ENCODE peak calls at places on chromosome 17, in five cellular contexts. One of them, this sample, is unnamed.

GRCh38 chr17:69609495-69610315 is 195.2 kb downstream of the MAP2K6 start:
- DNase-seq in HepG2: peak
- DNase-seq in K562: peak
- DNase-seq in A549: peak
- DNase-seq in endothelial cell of umbilical vein: peak
- DNase-seq in this sample: peak

GRCh38 chr17:19703106-19703775 is 13.1 kb downstream of the SLC47A2 start:
- DNase-seq in K562: peak
- DNase-seq in A549: no peak
- DNase-seq in endothelial cell of umbilical vein: no peak
- DNase-seq in HepG2: no peak
- DNase-seq in this sample: no peak

GRCh38 chr17:8941980-8942617 is 23.4 kb downstream of the PIK3R5 start:
- DNase-seq in HepG2: no peak
- DNase-seq in K562: no peak
- DNase-seq in A549: no peak
- DNase-seq in endothelial cell of umbilical vein: no peak
- DNase-seq in this sample: no peak

GRCh38 chr17:28579526-28579925 is 2.8 kb upstream of the ALDOC start:
- DNase-seq in K562: no peak
- DNase-seq in endothelial cell of umbilical vein: no peak
- DNase-seq in A549: no peak
- DNase-seq in HepG2: no peak
- DNase-seq in this sample: no peak

GRCh38 chr17:1078831-1079561 is 82.1 kb downstream of the TIMM22 start:
- DNase-seq in HepG2: no peak
- DNase-seq in A549: no peak
- DNase-seq in endothelial cell of umbilical vein: no peak
- DNase-seq in K562: no peak
- DNase-seq in this sample: no peak

GRCh38 chr17:65990593-65990992 is 201.3 kb downstream of the CEP112 start:
- DNase-seq in A549: no peak
- DNase-seq in HepG2: no peak
- DNase-seq in K562: no peak
- DNase-seq in endothelial cell of umbilical vein: no peak
- DNase-seq in this sample: no peak

GRCh38 chr17:61862105-61862574 is 1.2 kb downstream of the BRIP1 start:
- DNase-seq in endothelial cell of umbilical vein: peak
- DNase-seq in K562: no peak
- DNase-seq in HepG2: peak
- DNase-seq in A549: no peak
- DNase-seq in this sample: no peak

GRCh38 chr17:2212328-2212981 is 91.1 kb downstream of the SMG6 start:
- DNase-seq in endothelial cell of umbilical vein: no peak
- DNase-seq in A549: no peak
- DNase-seq in K562: no peak
- DNase-seq in HepG2: no peak
- DNase-seq in this sample: no peak

GRCh38 chr17:8632087-8632486 is 1.6 kb upstream of the MYH10 start:
- DNase-seq in A549: no peak
- DNase-seq in K562: no peak
- DNase-seq in endothelial cell of umbilical vein: peak
- DNase-seq in HepG2: peak
- DNase-seq in this sample: no peak

GRCh38 chr17:9225305-9226101 is 204.2 kb downstream of the NTN1 start:
- DNase-seq in HepG2: no peak
- DNase-seq in A549: no peak
- DNase-seq in endothelial cell of umbilical vein: no peak
- DNase-seq in K562: no peak
- DNase-seq in this sample: no peak

GRCh38 chr17:50660042-50660886 is 25.6 kb downstream of the ABCC3 start:
- DNase-seq in HepG2: peak
- DNase-seq in endothelial cell of umbilical vein: peak
- DNase-seq in A549: peak
- DNase-seq in K562: peak
- DNase-seq in this sample: peak

GRCh38 chr17:81291662-81292061 is 3.4 kb downstream of the SLC38A10 start:
- DNase-seq in A549: peak
- DNase-seq in HepG2: peak
- DNase-seq in endothelial cell of umbilical vein: peak
- DNase-seq in K562: peak
- DNase-seq in this sample: peak

GRCh38 chr17:77619851-77620250 is 338.7 kb upstream of the TNRC6C start:
- DNase-seq in K562: no peak
- DNase-seq in A549: peak
- DNase-seq in HepG2: no peak
- DNase-seq in endothelial cell of umbilical vein: no peak
- DNase-seq in this sample: no peak

GRCh38 chr17:41212524-41213169 is 13.8 kb upstream of the KRTAP9-2 start:
- DNase-seq in endothelial cell of umbilical vein: no peak
- DNase-seq in K562: no peak
- DNase-seq in HepG2: no peak
- DNase-seq in A549: peak
- DNase-seq in this sample: peak

GRCh38 chr17:60158751-60159478 is 9.1 kb downstream of the CA4 start:
- DNase-seq in K562: no peak
- DNase-seq in A549: no peak
- DNase-seq in HepG2: no peak
- DNase-seq in endothelial cell of umbilical vein: no peak
- DNase-seq in this sample: no peak

GRCh38 chr17:42518046-42518754 is 17.8 kb upstream of the NAGLU start:
- DNase-seq in HepG2: no peak
- DNase-seq in endothelial cell of umbilical vein: peak
- DNase-seq in A549: peak
- DNase-seq in K562: peak
- DNase-seq in this sample: peak

GRCh38 chr17:81324177-81324905 is 29.2 kb upstream of the SLC38A10 start:
- DNase-seq in A549: no peak
- DNase-seq in K562: no peak
- DNase-seq in endothelial cell of umbilical vein: no peak
- DNase-seq in HepG2: no peak
- DNase-seq in this sample: peak

GRCh38 chr17:71118039-71118438 is 948.7 kb downstream of the KCNJ2 start:
- DNase-seq in endothelial cell of umbilical vein: no peak
- DNase-seq in HepG2: no peak
- DNase-seq in K562: no peak
- DNase-seq in A549: peak
- DNase-seq in this sample: no peak

GRCh38 chr17:19538095-19539039 is 4.7 kb downstream of the SLC47A1 start:
- DNase-seq in A549: no peak
- DNase-seq in K562: no peak
- DNase-seq in HepG2: peak
- DNase-seq in endothelial cell of umbilical vein: no peak
- DNase-seq in this sample: peak

GRCh38 chr17:41311111-41311510 is 2.0 kb upstream of the KRTAP16-1 start:
- DNase-seq in K562: no peak
- DNase-seq in HepG2: no peak
- DNase-seq in A549: no peak
- DNase-seq in endothelial cell of umbilical vein: no peak
- DNase-seq in this sample: no peak

GRCh38 chr17:9729034-9729650 is 62.2 kb downstream of the DHRS7C start:
- DNase-seq in endothelial cell of umbilical vein: peak
- DNase-seq in A549: peak
- DNase-seq in HepG2: peak
- DNase-seq in K562: peak
- DNase-seq in this sample: peak

GRCh38 chr17:28954886-28955285 is 3.6 kb upstream of the PHF12 start:
- DNase-seq in HepG2: no peak
- DNase-seq in A549: no peak
- DNase-seq in endothelial cell of umbilical vein: no peak
- DNase-seq in K562: no peak
- DNase-seq in this sample: no peak

GRCh38 chr17:28328325-28328724 is 6.9 kb downstream of the IFT20 start:
- DNase-seq in A549: no peak
- DNase-seq in HepG2: no peak
- DNase-seq in K562: no peak
- DNase-seq in endothelial cell of umbilical vein: no peak
- DNase-seq in this sample: no peak

GRCh38 chr17:79612468-79613194 is 1.8 kb upstream of the RBFOX3 start:
- DNase-seq in endothelial cell of umbilical vein: peak
- DNase-seq in K562: peak
- DNase-seq in HepG2: peak
- DNase-seq in A549: peak
- DNase-seq in this sample: peak

GRCh38 chr17:52157603-52158449 is 688 bp downstream of the CA10 start:
- DNase-seq in endothelial cell of umbilical vein: no peak
- DNase-seq in K562: no peak
- DNase-seq in HepG2: no peak
- DNase-seq in A549: no peak
- DNase-seq in this sample: no peak

GRCh38 chr17:68738044-68738443 is 136.9 kb upstream of the FAM20A start:
- DNase-seq in HepG2: no peak
- DNase-seq in endothelial cell of umbilical vein: no peak
- DNase-seq in A549: no peak
- DNase-seq in K562: no peak
- DNase-seq in this sample: no peak

GRCh38 chr17:546456-546855 is 168.2 kb downstream of the VPS53 start:
- DNase-seq in HepG2: no peak
- DNase-seq in endothelial cell of umbilical vein: no peak
- DNase-seq in A549: no peak
- DNase-seq in K562: no peak
- DNase-seq in this sample: no peak

DNA sequence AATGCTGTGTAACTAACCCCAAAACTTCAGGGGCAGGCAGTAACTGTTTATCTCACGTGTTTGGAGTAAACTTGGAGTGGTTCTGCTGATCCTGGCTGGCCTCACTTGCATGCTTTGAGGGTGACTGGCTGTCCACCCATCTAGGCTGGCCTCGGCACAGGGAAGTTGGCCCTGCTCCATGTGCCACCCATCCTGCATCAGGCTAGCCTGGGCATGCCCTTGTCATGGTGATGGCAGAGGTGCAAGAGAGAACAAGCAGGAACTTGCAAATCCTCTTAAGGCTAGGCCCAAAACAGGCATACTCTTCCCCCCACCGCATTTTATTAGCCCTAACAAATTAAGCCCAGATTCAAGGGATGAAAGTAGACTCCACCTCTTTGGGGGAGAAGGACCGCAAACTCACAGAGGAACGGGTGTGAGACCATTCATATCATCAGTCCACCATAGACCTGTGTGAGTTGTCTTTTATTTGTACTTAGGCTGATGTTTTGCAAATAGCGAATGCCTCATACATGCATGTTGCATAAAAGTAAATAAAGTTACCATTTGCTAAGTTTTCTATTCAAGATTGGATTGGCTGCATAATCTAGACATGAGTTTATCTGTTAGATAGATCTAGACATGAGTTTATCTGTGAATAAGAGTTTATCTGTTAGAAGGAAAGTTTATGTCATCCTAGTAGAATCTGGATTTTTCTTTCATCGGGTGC is 221.0 kb downstream of the CCDC182 start:
- DNase-seq in K562: no peak
- DNase-seq in A549: peak
- DNase-seq in HepG2: no peak
- DNase-seq in endothelial cell of umbilical vein: peak
- DNase-seq in this sample: no peak
- TF ChIP-seq MYC in K562: no peak
- TF ChIP-seq MYC in A549: no peak
- TF ChIP-seq MYC in HepG2: no peak
- TF ChIP-seq MYC in endothelial cell of umbilical vein: no peak
- TF ChIP-seq MYC in this sample: no peak

DNA sequence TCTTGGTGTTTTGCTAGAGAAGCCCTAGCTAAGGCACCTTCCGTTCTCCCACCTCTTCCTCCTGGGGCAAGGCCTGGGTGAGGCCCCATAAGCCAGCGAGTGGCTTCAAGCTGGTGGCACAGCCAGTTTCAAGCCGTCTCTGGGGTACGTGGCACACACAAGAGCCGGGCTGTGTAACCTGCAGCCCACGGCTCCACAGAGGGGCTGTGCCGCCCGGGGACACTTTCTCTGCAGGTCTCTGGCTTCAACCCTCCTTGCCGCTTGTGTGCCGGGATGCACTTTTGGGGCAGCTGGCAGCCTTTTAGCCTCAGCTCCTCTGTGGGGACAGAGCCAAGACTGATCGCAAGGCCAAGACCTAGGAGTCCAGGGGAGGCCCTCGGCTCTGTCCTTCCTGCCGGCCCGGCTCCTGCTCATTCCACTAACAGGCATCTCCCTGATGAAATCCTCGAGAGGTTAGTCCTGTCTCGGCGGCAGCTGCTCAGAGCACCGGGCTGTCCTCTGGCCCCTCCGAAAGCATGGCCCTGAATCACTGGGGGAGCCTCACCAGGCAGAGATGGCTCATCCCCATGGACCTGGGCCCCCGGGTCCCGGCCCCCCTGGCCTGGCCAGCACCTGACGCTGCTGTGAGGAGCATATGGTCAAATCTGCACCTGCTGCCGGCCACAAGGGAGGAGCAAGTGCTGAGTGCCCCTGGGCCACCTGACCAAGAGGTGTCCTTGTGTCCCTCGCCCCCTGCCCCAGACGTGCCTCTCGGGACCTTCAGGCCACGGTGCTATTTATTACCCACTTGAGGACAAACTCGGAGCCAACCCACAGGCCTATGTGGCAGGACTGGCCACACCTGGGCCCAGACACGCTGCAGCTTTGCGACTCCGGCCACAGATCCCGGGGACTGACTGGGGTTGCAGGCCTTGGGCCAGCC is 98.5 kb downstream of the METRNL start:
- DNase-seq in K562: no peak
- DNase-seq in HepG2: no peak
- DNase-seq in endothelial cell of umbilical vein: no peak
- DNase-seq in A549: no peak
- DNase-seq in this sample: no peak
- TF ChIP-seq MAX in K562: no peak
- TF ChIP-seq MAX in HepG2: no peak
- TF ChIP-seq MAX in endothelial cell of umbilical vein: no peak
- TF ChIP-seq MAX in A549: no peak
- TF ChIP-seq MAX in this sample: no peak

GRCh38 chr17:15463363-15463762 is 4.1 kb downstream of the CDRT4 start:
- DNase-seq in HepG2: peak
- DNase-seq in K562: no peak
- DNase-seq in A549: peak
- DNase-seq in endothelial cell of umbilical vein: peak
- DNase-seq in this sample: no peak
- TF ChIP-seq MYC in HepG2: no peak
- TF ChIP-seq MYC in K562: no peak
- TF ChIP-seq MYC in A549: no peak
- TF ChIP-seq MYC in endothelial cell of umbilical vein: no peak
- TF ChIP-seq MYC in this sample: no peak

DNA sequence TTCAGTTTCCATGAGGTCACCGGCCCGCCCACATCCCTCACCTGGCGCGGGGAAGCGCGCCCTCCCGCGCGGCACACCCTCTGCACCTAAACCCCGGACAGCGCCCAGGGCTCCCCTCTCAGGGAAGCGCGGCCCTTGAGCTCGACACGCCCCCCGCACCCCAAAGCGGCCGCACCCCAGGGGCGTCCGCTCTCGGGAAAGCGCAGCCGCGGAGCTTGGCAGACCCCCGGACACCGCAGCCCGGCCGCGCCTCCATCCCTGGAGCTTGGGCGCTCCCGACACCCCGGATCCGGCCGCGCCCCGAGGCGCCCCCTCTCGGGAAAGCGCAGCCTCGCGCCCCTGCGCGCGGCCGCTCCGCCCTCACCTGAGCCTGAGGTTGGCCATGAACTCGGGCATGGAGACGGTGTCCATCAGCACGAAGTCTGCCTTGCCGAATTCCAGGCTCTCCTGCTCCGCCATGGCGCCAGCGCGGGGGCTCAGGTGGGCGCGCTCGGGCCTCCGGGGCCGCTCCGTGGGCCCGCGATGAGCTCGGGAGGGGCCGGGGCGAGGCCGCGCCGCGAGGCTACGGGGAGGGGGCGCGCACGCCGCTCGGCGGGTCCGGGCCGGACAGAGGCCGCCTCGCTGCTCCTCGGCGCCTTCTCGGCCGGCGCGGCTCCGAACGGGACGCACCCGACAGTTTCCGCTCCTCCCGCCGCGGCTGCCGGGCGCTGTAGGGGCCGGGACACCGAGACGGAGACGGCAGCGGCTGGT is at the start of gene MYO1D:
- DNase-seq in A549: peak
- DNase-seq in endothelial cell of umbilical vein: no peak
- DNase-seq in K562: peak
- DNase-seq in HepG2: peak
- DNase-seq in this sample: no peak
- TF ChIP-seq MAX in A549: peak
- TF ChIP-seq MAX in endothelial cell of umbilical vein: no peak
- TF ChIP-seq MAX in K562: peak
- TF ChIP-seq MAX in HepG2: peak
- TF ChIP-seq MAX in this sample: no peak